ENCODE peak calls at places on chromosomes 5 and 9, in four cellular contexts. E is tibial artery, X is GM23248, Z is endothelial cell of umbilical vein. N is an unnamed sample.
A peak's percentile ranks its signal among the peaks of the same experiment; 100 is the strongest.

GRCh38 chr5:71899865-71900342 is 180.8 kb downstream of the CARTPT start:
- DNase-seq in E (no peak), X (peak; percentile 52), Z (no peak), N (peak; percentile 65)

GRCh38 chr5:64144429-64145215 is 21.0 kb upstream of the RNF180 start:
- DNase-seq in E (no peak), X (peak; percentile 82), Z (peak; percentile 29), N (peak; percentile 31)

GRCh38 chr5:35198096-35198495 is 32.2 kb downstream of the PRLR start:
- DNase-seq in E (peak; percentile 83), X (peak; percentile 76), Z (peak; percentile 47), N (peak; percentile 95)

GRCh38 chr5:53923969-53924876 is 363.8 kb downstream of the NDUFS4 start:
- DNase-seq in E (no peak), X (peak; percentile 65), Z (no peak), N (peak; percentile 77)

GRCh38 chr5:150780816-150781221 is 2.3 kb downstream of the SMIM3 start:
- DNase-seq in E (no peak), X (peak; percentile 95), Z (no peak), N (peak; percentile 82)

GRCh38 chr5:107997338-107997979 is 326.7 kb upstream of the EFNA5 start:
- DNase-seq in E (no peak), X (peak; percentile 23), Z (peak; percentile 80), N (no peak)

GRCh38 chr9:136804509-136805206 is 3.1 kb upstream of the RABL6 start:
- DNase-seq in E (no peak), X (no peak), Z (no peak), N (no peak)

GRCh38 chr5:69074664-69075521 is 18.9 kb upstream of the SLC30A5 start:
- DNase-seq in E (no peak), X (no peak), Z (no peak), N (no peak)

GRCh38 chr5:138632900-138633489 is 57.8 kb upstream of the HSPA9 start:
- DNase-seq in E (peak; percentile 73), X (peak; percentile 90), Z (peak; percentile 92), N (peak; percentile 28)

GRCh38 chr9:86072393-86073016 is 26.9 kb downstream of the GOLM1 start:
- DNase-seq in E (no peak), X (peak; percentile 45), Z (no peak), N (no peak)

GRCh38 chr9:14098102-14098501 is 215.8 kb downstream of the NFIB start:
- DNase-seq in E (no peak), X (no peak), Z (peak; percentile 57), N (no peak)

GRCh38 chr9:137514691-137515337 is 35.4 kb downstream of the PNPLA7 start:
- DNase-seq in E (no peak), X (no peak), Z (no peak), N (no peak)

GRCh38 chr9:95316794-95317118 is 753 bp downstream of the FANCC start:
- DNase-seq in E (peak; percentile 70), X (peak; percentile 78), Z (peak; percentile 58), N (peak; percentile 93)

GRCh38 chr9:134396258-134396742 is 70.0 kb downstream of the RXRA start:
- DNase-seq in E (no peak), X (no peak), Z (no peak), N (no peak)

GRCh38 chr9:82209797-82210470 is 221.4 kb downstream of the SPATA31D1 start:
- DNase-seq in E (no peak), X (peak; percentile 23), Z (no peak), N (no peak)

GRCh38 chr5:44565872-44566271 is 176.7 kb upstream of the FGF10 start:
- DNase-seq in E (no peak), X (peak; percentile 26), Z (no peak), N (peak; percentile 38)

GRCh38 chr5:98588225-98588624 is 185.2 kb upstream of the RGMB start:
- DNase-seq in E (no peak), X (no peak), Z (no peak), N (no peak)

GRCh38 chr5:141954193-141954592 is 3.8 kb downstream of the PCDH12 start:
- DNase-seq in E (no peak), X (no peak), Z (no peak), N (no peak)

GRCh38 chr5:96714951-96715451 is 52.8 kb downstream of the CAST start:
- DNase-seq in E (peak; percentile 74), X (peak; percentile 94), Z (peak; percentile 50), N (no peak)

GRCh38 chr9:73156593-73157187 is 5.0 kb downstream of the ANXA1 start:
- DNase-seq in E (no peak), X (no peak), Z (no peak), N (no peak)

GRCh38 chr5:113612060-113612496 is 98.6 kb downstream of the YTHDC2 start:
- DNase-seq in E (no peak), X (peak; percentile 59), Z (peak; percentile 41), N (no peak)

GRCh38 chr9:114431770-114432169 is 44.0 kb upstream of the AKNA start:
- DNase-seq in E (no peak), X (no peak), Z (no peak), N (no peak)

GRCh38 chr9:116574027-116574679 is 113.0 kb upstream of the TRIM32 start:
- DNase-seq in E (no peak), X (no peak), Z (no peak), N (no peak)

GRCh38 chr5:179916523-179916922 is 8.8 kb upstream of the TBC1D9B start:
- DNase-seq in E (no peak), X (no peak), Z (no peak), N (no peak)

DNA sequence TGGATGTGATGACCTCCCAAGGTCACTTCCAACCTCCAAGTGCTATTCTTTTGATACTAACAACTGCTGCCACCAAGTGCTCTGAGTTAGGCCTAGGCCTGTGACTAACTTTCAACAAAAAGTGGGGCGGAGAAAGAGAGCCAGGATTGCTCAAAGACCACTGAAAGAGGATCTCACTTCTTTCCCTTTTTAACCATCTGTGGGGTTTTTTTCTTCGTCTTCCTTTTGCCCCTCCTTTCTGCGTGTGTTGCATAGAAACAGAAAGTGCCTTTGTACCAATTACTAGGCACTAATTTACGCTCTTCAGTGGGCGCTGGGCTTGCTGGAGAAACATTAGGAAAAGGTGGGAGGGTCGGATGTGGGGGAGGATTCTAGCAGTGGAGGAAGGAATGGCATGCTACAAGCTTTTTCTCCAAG is 8.0 kb downstream of the KLF9 start:
- DNase-seq in E (no peak), X (peak; percentile 45), Z (no peak), N (no peak)
- H3K4me3 ChIP-seq in E (peak overlapping the region; percentile 34), X (no peak overlapping the region), Z (no peak overlapping the region), N (no peak overlapping the region)

GRCh38 chr5:2005101-2006041 is 122.6 kb upstream of the IRX4 start:
- DNase-seq in E (no peak), X (no peak), Z (no peak), N (no peak)

GRCh38 chr5:2003690-2004365 is 121.1 kb upstream of the IRX4 start:
- DNase-seq in E (no peak), X (no peak), Z (no peak), N (no peak)

GRCh38 chr5:2001300-2001699 is 118.6 kb upstream of the IRX4 start:
- DNase-seq in E (no peak), X (no peak), Z (no peak), N (no peak)

GRCh38 chr5:2000591-2000990 is 117.9 kb upstream of the IRX4 start:
- DNase-seq in E (no peak), X (no peak), Z (no peak), N (no peak)

DNA sequence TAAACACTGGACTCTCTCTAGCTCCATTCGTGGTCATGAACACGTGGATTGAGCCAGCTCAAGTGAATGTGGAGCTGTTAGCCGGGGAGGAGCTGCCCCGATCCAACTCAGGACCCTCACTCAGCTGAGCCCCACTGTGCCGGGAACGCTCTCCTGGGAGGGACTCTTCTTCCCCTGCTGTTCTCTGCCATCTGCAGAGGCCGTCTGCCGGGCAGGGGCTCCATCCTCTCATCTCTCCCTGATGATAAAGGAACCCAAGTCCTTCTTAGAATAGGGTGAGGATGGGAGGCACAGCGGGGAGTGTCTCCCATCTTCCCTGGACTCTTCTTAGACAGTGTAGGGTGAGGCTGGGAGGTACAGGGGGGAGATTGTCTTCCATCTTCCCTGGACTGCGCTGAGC is 120.5 kb upstream of the IRX4 start:
- DNase-seq in E (no peak), X (no peak), Z (no peak), N (no peak)
- H3K27me3 ChIP-seq in E (no peaks in the 10 kb centered on the region), X (peaks cover 3% of the 10 kb centered on the region), Z (no peaks in the 10 kb centered on the region), N (peaks cover 33% of the 10 kb centered on the region)

DNA sequence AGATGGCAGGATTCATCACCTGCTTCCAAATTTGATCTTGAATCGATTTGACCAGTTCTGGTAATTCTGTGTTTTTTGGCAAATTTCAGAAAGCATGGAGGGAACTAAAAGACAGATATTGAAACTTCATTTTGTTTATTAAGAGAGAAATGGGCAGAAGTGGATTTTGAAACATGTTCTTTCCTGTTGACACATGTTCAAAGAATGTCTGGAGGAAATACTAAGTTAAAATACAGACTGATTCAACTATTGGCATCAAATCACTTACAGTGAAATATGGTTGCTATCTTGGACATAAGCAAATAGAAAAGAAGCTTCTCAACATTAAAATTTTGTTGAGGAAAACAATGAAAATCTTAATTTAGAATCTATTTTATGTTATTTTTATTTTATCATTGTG is 19.3 kb upstream of the GZMK start:
- DNase-seq in E (no peak), X (peak; percentile 78), Z (peak; percentile 67), N (no peak)
- H3K4me3 ChIP-seq in E (no peak overlapping the region), X (peak overlapping the region; percentile 26), Z (no peak overlapping the region), N (no peak overlapping the region)

GRCh38 chr5:135916638-135917263 is 21.1 kb upstream of the IL9 start:
- DNase-seq in E (no peak), X (no peak), Z (no peak), N (no peak)
- H3K27me3 ChIP-seq in E (no peaks in the 10 kb centered on the region), X (no peaks in the 10 kb centered on the region), Z (peaks cover 8% of the 10 kb centered on the region), N (peaks cover 10% of the 10 kb centered on the region)

GRCh38 chr5:88656196-88656935 is 226.6 kb downstream of the MEF2C start:
- DNase-seq in E (no peak), X (no peak), Z (no peak), N (no peak)
- H3K4me3 ChIP-seq in E (no peak overlapping the region), X (no peak overlapping the region), Z (no peak overlapping the region), N (no peak overlapping the region)

GRCh38 chr5:77367733-77368132 is 124.4 kb downstream of the WDR41 start:
- DNase-seq in E (peak; percentile 73), X (peak; percentile 43), Z (no peak), N (peak; percentile 35)
- H3K27me3 ChIP-seq in E (no peaks in the 10 kb centered on the region), X (no peaks in the 10 kb centered on the region), Z (no peaks in the 10 kb centered on the region), N (no peaks in the 10 kb centered on the region)

DNA sequence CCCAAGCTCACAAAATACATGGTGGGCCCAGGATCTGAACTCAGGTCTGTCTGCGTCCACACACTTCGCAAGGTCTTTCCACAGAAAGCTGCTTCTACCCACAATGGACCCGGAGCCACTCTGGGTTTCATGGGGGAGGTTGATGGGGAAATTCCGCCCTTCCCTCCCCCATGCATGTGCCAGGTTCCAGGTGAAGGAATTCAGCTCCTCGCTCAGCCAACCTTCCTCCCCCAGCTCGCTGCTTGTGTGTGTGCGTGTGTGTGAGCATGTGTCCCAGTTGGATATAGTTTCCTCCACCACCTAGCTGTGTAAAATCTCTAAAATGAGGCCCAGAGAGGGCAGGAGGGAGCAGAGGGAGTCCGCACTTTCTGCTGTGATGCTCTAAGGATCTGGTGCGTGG is 1.0 kb downstream of the PTGS1 start:
- DNase-seq in E (no peak), X (no peak), Z (no peak), N (no peak)
- H3K4me3 ChIP-seq in E (no peak overlapping the region), X (peak overlapping the region; percentile 75), Z (no peak overlapping the region), N (no peak overlapping the region)

DNA sequence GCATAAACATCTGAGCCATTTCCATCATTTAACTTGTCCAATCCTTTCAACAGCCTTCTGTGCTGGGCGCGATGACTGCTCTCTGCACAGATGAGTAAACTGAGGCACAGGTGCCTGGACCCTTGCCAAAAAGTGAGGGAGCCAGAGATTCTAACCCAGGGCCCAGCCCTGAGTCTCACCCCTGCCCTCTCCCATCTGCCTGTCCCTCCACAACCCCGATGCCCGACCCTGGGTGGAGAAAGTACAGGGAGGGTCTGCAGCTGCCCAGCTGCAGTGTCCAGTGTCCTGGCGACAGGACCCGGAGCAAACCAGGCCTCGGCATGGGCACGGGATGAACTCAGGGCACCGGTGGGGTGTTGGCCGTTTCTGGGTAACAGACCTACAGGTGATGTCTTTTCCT is 39.6 kb upstream of the CLPTM1L start:
- DNase-seq in E (no peak), X (no peak), Z (no peak), N (no peak)
- H3K27me3 ChIP-seq in E (no peaks in the 10 kb centered on the region), X (peaks cover 28% of the 10 kb centered on the region), Z (peaks cover 11% of the 10 kb centered on the region), N (peaks cover 53% of the 10 kb centered on the region)

N was measured in MG63.